ENCODE peak calls at places on chromosomes 13 and 19, in nine cellular contexts. R, M, N, E, Q, G, Y, I and X are unnamed samples.

GRCh38 chr13:95814494-95814893 is 137.6 kb downstream of the DNAJC3 start:
- DNase-seq in N (no peak), G (no peak), Q (no peak), Y (no peak), I (no peak), R (no peak), E (no peak), M (no peak), X (no peak)

GRCh38 chr19:47032171-47032811 is 12.7 kb downstream of the NPAS1 start:
- DNase-seq in N (peak; percentile 55), M (no peak), E (no peak), Q (peak; percentile 84), R (no peak), Y (peak; percentile 29), G (peak; percentile 32), I (no peak), X (no peak)

GRCh38 chr13:23021921-23022320 is 158.9 kb upstream of the SGCG start:
- DNase-seq in R (no peak), M (no peak), E (no peak), G (no peak), I (no peak), Q (no peak), N (no peak), Y (no peak), X (no peak)

GRCh38 chr19:31220540-31220939 is 128.7 kb downstream of the TSHZ3 start:
- DNase-seq in G (no peak), E (no peak), N (peak; percentile 5), M (no peak), R (peak; percentile 52), I (no peak), Q (peak; percentile 9), Y (no peak), X (no peak)

GRCh38 chr13:71759506-71760225 is 107.3 kb downstream of the DACH1 start:
- DNase-seq in N (no peak), Q (peak; percentile 33), R (peak; percentile 11), G (no peak), Y (no peak), M (no peak), E (no peak), I (no peak), X (no peak)

GRCh38 chr19:49427855-49428546 is 2.8 kb downstream of the GFY start:
- DNase-seq in G (no peak), M (no peak), Y (no peak), Q (peak; percentile 63), N (no peak), I (no peak), R (no peak), E (no peak), X (no peak)

GRCh38 chr13:67792151-67792665 is 562.1 kb upstream of the PCDH9 start:
- DNase-seq in E (no peak), G (no peak), R (peak; percentile 27), M (no peak), N (no peak), Q (no peak), Y (no peak), I (no peak), X (no peak)

GRCh38 chr19:12985049-12985776 is 10.1 kb upstream of the NFIX start:
- DNase-seq in N (no peak), M (peak; percentile 69), E (peak; percentile 80), R (no peak), Y (no peak), I (peak; percentile 72), Q (no peak), G (peak; percentile 70), X (no peak)

GRCh38 chr13:40031031-40031430 is 375.6 kb downstream of the COG6 start:
- DNase-seq in R (peak; percentile 17), N (no peak), G (no peak), Q (no peak), Y (no peak), I (no peak), E (no peak), M (no peak), X (peak; percentile 16)

GRCh38 chr13:53206455-53206854 is 177.8 kb downstream of the OLFM4 start:
- DNase-seq in R (peak; percentile 45), N (no peak), Y (no peak), Q (no peak), G (no peak), E (no peak), I (no peak), M (no peak), X (no peak)

GRCh38 chr19:31315621-31316011 is 33.6 kb downstream of the TSHZ3 start:
- DNase-seq in G (no peak), I (no peak), Q (no peak), N (no peak), E (no peak), M (no peak), R (no peak), Y (no peak), X (no peak)

GRCh38 chr13:22103046-22103445 is 432.2 kb downstream of the FGF9 start:
- DNase-seq in Y (no peak), N (no peak), I (no peak), G (no peak), R (no peak), E (no peak), M (no peak), Q (peak; percentile 27), X (no peak)

GRCh38 chr19:45677351-45678230 is 9.6 kb downstream of the GIPR start:
- DNase-seq in G (peak; percentile 99), Q (peak; percentile 98), N (peak; percentile 58), E (peak; percentile 36), M (peak; percentile 54), R (peak; percentile 97), Y (peak; percentile 42), I (peak; percentile 44), X (no peak)

GRCh38 chr19:38617764-38618589 is at the start of gene MAP4K1:
- DNase-seq in M (peak; percentile 40), R (no peak), G (no peak), Y (peak; percentile 38), I (no peak), E (no peak), N (peak; percentile 61), Q (peak; percentile 28), X (no peak)

GRCh38 chr13:76948139-76948538 is at the start of gene ACOD1:
- DNase-seq in Y (no peak), R (no peak), G (no peak), M (no peak), Q (no peak), E (no peak), N (no peak), I (no peak), X (no peak)

GRCh38 chr19:47719047-47719885 is 6.0 kb downstream of the EHD2 start:
- DNase-seq in I (peak; percentile 42), Y (no peak), R (peak; percentile 30), N (no peak), E (peak; percentile 77), Q (peak; percentile 82), G (no peak), M (peak; percentile 92), X (peak; percentile 80)

GRCh38 chr13:113468029-113468428 is 14.7 kb upstream of the ADPRHL1 start:
- DNase-seq in R (no peak), N (no peak), Y (no peak), M (no peak), G (no peak), I (no peak), Q (no peak), E (no peak), X (no peak)

GRCh38 chr13:31328549-31329229 is 128.9 kb downstream of the B3GLCT start:
- DNase-seq in G (no peak), M (no peak), N (no peak), Y (no peak), E (no peak), R (peak; percentile 16), I (no peak), Q (no peak), X (no peak)

GRCh38 chr19:31356587-31357314 is 7.5 kb upstream of the TSHZ3 start:
- DNase-seq in M (no peak), G (no peak), Y (peak; percentile 40), N (peak; percentile 22), R (no peak), Q (peak; percentile 71), I (no peak), E (no peak), X (no peak)

GRCh38 chr13:47258384-47258783 is 361.5 kb upstream of the HTR2A start:
- DNase-seq in I (no peak), M (no peak), E (no peak), Q (no peak), G (no peak), N (no peak), Y (no peak), R (no peak), X (no peak)

GRCh38 chr13:25371158-25371557 is 616 bp upstream of the ATP8A2 start:
- DNase-seq in E (no peak), G (no peak), N (no peak), R (no peak), M (no peak), Q (no peak), Y (no peak), I (no peak), X (no peak)

GRCh38 chr19:50607874-50608785 is 31.6 kb downstream of the SYT3 start:
- DNase-seq in I (peak; percentile 83), E (no peak), M (peak; percentile 54), Y (peak; percentile 50), G (peak; percentile 13), Q (peak; percentile 99), R (peak; percentile 98), N (peak; percentile 15), X (no peak)

GRCh38 chr19:54254195-54254906 is 2.7 kb downstream of the LILRB5 start:
- DNase-seq in I (no peak), E (no peak), M (no peak), N (no peak), G (no peak), R (no peak), Y (no peak), Q (no peak), X (no peak)

GRCh38 chr13:98785405-98785804 is 32.9 kb upstream of the SLC15A1 start:
- DNase-seq in I (no peak), G (no peak), R (no peak), N (no peak), Q (no peak), Y (no peak), M (no peak), E (no peak), X (no peak)

GRCh38 chr19:48630289-48631036 is 6.7 kb downstream of the DBP start:
- DNase-seq in I (no peak), M (peak; percentile 78), G (no peak), E (no peak), Y (no peak), R (peak; percentile 94), N (no peak), Q (peak; percentile 88), X (no peak)

GRCh38 chr13:33615436-33615835 is 202.5 kb upstream of the RFC3 start:
- DNase-seq in N (no peak), R (no peak), Y (no peak), Q (no peak), E (no peak), I (peak; percentile 8), G (no peak), M (no peak), X (no peak)

GRCh38 chr13:36820222-36820621 is 1.2 kb downstream of the RFXAP start:
- DNase-seq in E (no peak), I (no peak), G (no peak), M (no peak), R (no peak), Q (no peak), Y (no peak), N (no peak), X (no peak)

GRCh38 chr13:82002693-82003092 is 1661.8 kb upstream of the SPRY2 start:
- DNase-seq in E (no peak), M (no peak), G (no peak), R (no peak), Y (no peak), N (no peak), Q (no peak), I (no peak), X (no peak)

GRCh38 chr13:100130092-100130491 is 41.2 kb downstream of the PCCA start:
- DNase-seq in N (no peak), M (peak; percentile 20), G (no peak), E (no peak), Q (no peak), I (no peak), Y (no peak), R (peak; percentile 38), X (no peak)

GRCh38 chr13:57030671-57031070 is 110.0 kb upstream of the PRR20A start:
- DNase-seq in G (no peak), I (no peak), E (no peak), R (peak; percentile 1), Y (no peak), N (no peak), M (no peak), Q (no peak), X (no peak)

GRCh38 chr19:6540918-6541689 is 10.3 kb downstream of the TNFSF9 start:
- DNase-seq in N (no peak), E (no peak), G (no peak), R (no peak), M (no peak), I (no peak), Y (no peak), Q (no peak), X (no peak)